ENCODE peak calls at places on chromosomes 3 and 15, in seven cellular contexts. T is uterus, Z is tibial nerve, K is A549, W is right lobe of liver, D is upper lobe of left lung, L is transverse colon. X is an unnamed sample.

GRCh38 chr3:36124118-36124796 is 256.0 kb upstream of the STAC start:
- DNase-seq in T (no peak), Z (no peak), K (peak; percentile 67), W (peak; percentile 48), D (no peak), L (no peak), X (no peak)

GRCh38 chr3:120753831-120754230 is 11.3 kb downstream of the GTF2E1 start:
- DNase-seq in T (no peak), Z (no peak), K (no peak), W (no peak), D (no peak), L (no peak), X (no peak)

GRCh38 chr3:76456322-76456721 is 583.6 kb upstream of the ROBO2 start:
- DNase-seq in T (no peak), Z (no peak), K (no peak), W (no peak), D (no peak), L (no peak), X (no peak)

GRCh38 chr15:31442203-31443090 is 115.8 kb downstream of the KLF13 start:
- DNase-seq in T (no peak), Z (no peak), K (peak; percentile 52), W (no peak), D (no peak), L (no peak), X (no peak)

GRCh38 chr3:176275538-176275937 is 921.7 kb downstream of the TBL1XR1 start:
- DNase-seq in T (no peak), Z (no peak), K (no peak), W (no peak), D (no peak), L (no peak), X (no peak)

GRCh38 chr3:38469852-38470251 is 16.2 kb downstream of the ACVR2B start:
- DNase-seq in T (no peak), Z (no peak), K (no peak), W (no peak), D (no peak), L (no peak), X (no peak)

GRCh38 chr3:131535596-131535995 is 32.8 kb upstream of the MRPL3 start:
- DNase-seq in T (no peak), Z (no peak), K (no peak), W (no peak), D (no peak), L (no peak), X (no peak)

GRCh38 chr3:62125376-62125775 is 248.0 kb downstream of the FEZF2 start:
- DNase-seq in T (no peak), Z (no peak), K (no peak), W (no peak), D (no peak), L (no peak), X (no peak)

GRCh38 chr3:72458365-72458764 is 389.9 kb downstream of the SHQ1 start:
- DNase-seq in T (no peak), Z (no peak), K (no peak), W (no peak), D (peak; percentile 53), L (peak; percentile 82), X (no peak)

GRCh38 chr3:36373084-36373483 is 7.2 kb upstream of the STAC start:
- DNase-seq in T (no peak), Z (no peak), K (no peak), W (no peak), D (no peak), L (no peak), X (no peak)

GRCh38 chr3:98565843-98566242 is 27.6 kb downstream of the CPOX start:
- DNase-seq in T (no peak), Z (no peak), K (no peak), W (no peak), D (no peak), L (no peak), X (no peak)

GRCh38 chr3:98563661-98564281 is 29.6 kb downstream of the CPOX start:
- DNase-seq in T (no peak), Z (no peak), K (no peak), W (no peak), D (no peak), L (no peak), X (no peak)

GRCh38 chr3:98565237-98565643 is 28.2 kb downstream of the CPOX start:
- DNase-seq in T (no peak), Z (no peak), K (no peak), W (no peak), D (no peak), L (no peak), X (no peak)

GRCh38 chr3:98561727-98562521 is 30.1 kb downstream of the GPR15 start:
- DNase-seq in T (no peak), Z (no peak), K (no peak), W (no peak), D (no peak), L (no peak), X (no peak)

GRCh38 chr3:98564282-98565005 is 29.0 kb downstream of the CPOX start:
- DNase-seq in T (no peak), Z (no peak), K (no peak), W (no peak), D (no peak), L (no peak), X (no peak)
- TF ChIP-seq POLR2A in T (no peak), Z (no peak), K (no peak), W (no peak), D (no peak), L (no peak), X (no peak)

DNA sequence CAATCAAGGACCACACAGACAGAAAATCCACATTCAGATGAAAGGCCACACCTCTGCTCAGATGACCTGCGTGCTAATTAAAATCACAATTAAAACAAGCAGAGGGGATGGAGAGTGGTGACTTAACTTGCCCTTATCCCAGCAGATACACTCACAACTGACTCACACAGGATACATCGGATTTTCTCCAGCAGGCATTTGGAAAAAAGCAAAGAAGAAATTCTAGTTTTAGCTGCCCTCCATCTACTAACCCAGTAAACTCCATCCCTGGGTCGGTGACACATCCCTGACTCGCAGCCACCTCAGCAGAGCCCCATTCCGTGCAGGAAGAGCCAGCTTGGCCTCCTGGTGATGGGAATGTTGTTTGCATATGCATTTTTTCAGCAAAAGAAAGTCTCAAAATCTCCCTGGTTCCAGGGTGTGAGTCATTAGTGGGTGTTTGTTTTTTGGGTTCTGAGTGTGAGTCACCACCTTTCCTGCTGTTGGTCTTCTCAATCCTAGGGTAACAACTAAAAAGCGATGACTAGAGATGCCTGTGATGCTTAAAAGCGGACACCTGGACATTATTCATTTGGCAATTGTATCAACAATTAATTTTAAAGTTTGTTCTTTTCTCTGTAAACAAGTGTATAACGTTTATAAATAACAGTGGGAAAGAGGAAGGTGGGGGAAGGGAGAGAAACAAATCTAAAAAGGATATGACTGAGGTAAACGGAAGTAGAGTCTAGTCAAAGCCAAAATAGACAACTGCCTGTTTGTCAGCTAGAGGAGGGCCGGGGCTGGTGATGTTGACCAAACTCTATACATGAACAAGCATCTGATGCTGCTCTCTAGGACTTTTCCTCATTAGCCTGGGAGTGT is 49.8 kb upstream of the SLC4A7 start:
- DNase-seq in T (peak; percentile 43), Z (peak; percentile 16), K (peak; percentile 98), W (no peak), D (peak; percentile 28), L (peak; percentile 29), X (peak; percentile 61)
- TF ChIP-seq CTCF in T (peak; percentile 15), Z (peak; percentile 25), K (no peak), W (no peak), D (no peak), L (no peak), X (no peak)

GRCh38 chr3:68974711-68975110 is 38.8 kb downstream of the EOGT start:
- DNase-seq in T (no peak), Z (no peak), K (no peak), W (no peak), D (no peak), L (no peak), X (no peak)
- H3K4me3 ChIP-seq in T (no peak overlapping the region), Z (no peak overlapping the region), K (no peak overlapping the region), W (no peak overlapping the region), D (no peak overlapping the region), L (no peak overlapping the region), X (no peak overlapping the region)

DNA sequence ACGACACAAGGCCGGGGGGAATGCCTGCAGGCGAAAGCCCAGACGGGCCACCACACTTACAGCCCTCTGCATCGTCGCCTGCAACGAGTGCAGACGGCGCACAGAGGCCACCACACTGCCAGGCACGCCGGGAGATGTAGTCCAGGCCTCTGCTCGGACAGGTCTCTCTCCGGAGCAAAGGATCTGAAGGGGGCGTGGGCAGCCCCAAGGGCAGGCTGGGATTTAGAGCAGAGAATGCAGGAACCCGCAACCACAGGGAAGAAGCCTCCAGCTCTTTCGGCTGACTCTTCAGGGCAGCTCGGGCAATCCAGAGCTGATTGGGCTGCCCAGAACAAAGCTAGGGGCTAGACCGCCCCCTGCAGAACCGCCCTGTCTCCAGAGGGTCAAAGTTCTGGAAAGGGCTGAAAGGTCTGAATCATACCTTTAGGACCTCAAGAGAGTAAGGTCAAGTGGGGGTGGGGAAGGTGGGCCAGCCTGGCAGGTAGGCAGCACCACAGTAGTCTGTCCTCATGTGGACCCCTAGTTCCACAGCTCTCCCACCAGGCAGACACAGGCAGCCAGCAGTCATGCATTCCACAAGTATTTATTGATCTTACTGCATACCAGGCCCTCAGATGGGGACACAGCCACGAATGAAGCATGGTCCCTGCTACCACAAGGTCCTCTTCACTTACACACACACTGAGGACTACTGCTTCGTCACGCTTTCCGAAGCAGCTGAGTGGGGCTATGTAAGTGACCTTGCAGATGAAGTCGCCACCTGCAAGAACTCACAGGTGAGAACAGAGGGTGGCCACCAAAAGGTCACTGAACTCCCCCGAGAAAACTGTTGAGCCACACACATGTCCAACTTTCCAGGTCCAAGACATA is at the start of gene AMT:
- DNase-seq in T (no peak), Z (no peak), K (no peak), W (peak; percentile 85), D (peak; percentile 39), L (peak; percentile 61), X (peak; percentile 75)
- TF ChIP-seq POLR2A in T (no peak), Z (no peak), K (no peak), W (peak; percentile 17), D (no peak), L (peak; percentile 24), X (no peak)

DNA sequence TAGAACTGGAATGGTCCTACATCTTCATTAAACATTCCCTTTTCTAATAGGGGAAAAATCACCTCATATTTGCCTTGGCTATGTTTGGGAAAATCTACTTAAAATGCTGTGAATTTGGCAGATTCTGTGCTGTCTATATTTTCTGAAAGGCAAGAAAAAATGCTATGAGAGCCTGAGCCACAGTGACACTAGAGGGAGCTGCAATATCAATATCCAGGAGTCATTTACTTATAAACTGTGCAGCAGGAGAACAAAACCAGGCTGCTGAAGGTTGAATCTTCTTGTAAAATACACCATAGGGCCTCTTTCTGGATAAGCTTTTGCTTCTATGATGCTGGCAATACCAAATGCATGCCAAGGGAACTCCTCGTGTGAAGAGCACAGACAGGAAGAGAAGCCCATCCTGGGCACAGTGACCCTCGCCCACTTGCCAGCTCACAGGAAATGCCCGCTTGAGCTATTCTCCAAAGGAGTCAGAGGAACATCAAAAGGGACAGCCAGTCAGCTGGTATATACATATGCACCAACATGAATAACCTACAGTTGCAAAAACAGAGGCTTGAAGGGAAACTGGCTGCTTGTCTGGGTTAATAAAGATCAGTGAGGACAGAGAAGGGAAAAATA is 48.0 kb upstream of the TSPAN3 start:
- DNase-seq in T (no peak), Z (no peak), K (peak; percentile 74), W (no peak), D (no peak), L (peak; percentile 38), X (no peak)
- TF ChIP-seq CTCF in T (peak; percentile 78), Z (peak; percentile 65), K (peak; percentile 96), W (peak; percentile 64), D (peak; percentile 74), L (peak; percentile 61), X (peak; percentile 80)

GRCh38 chr3:101461451-101461850 is 51.6 kb downstream of the SENP7 start:
- DNase-seq in T (no peak), Z (no peak), K (no peak), W (no peak), D (no peak), L (no peak), X (no peak)

GRCh38 chr3:101464235-101464634 is 48.8 kb downstream of the SENP7 start:
- DNase-seq in T (no peak), Z (no peak), K (no peak), W (no peak), D (no peak), L (no peak), X (no peak)

GRCh38 chr3:101466465-101467309 is 46.3 kb downstream of the SENP7 start:
- DNase-seq in T (no peak), Z (no peak), K (peak; percentile 21), W (no peak), D (peak; percentile 45), L (peak; percentile 24), X (no peak)
- H3K4me3 ChIP-seq in T (no peak overlapping the region), Z (no peak overlapping the region), K (peak overlapping the region; percentile 26), W (no peak overlapping the region), D (no peak overlapping the region), L (no peak overlapping the region), X (peak overlapping the region; percentile 23)

X was measured in heart left ventricle.